ENCODE peak calls at places on chromosomes 3 and 15, in four cellular contexts. J is HFFc6, I is lower lobe of right lung, S is GM06990. L is an unnamed sample.
A peak's percentile ranks its signal among the peaks of the same experiment; 100 is the strongest.

GRCh38 chr3:1616715-1617114 is 482.0 kb upstream of the CNTN4 start:
- DNase-seq in J (no peak), I (no peak), S (no peak), L (no peak)

GRCh38 chr15:36558921-36559320 is 20.5 kb upstream of the CDIN1 start:
- DNase-seq in J (no peak), I (no peak), S (no peak), L (no peak)

GRCh38 chr15:39327005-39327725 is 253.7 kb upstream of the THBS1 start:
- DNase-seq in J (no peak), I (peak; percentile 48), S (no peak), L (no peak)

GRCh38 chr3:138921316-138922292 is 25.3 kb downstream of the FOXL2 start:
- DNase-seq in J (peak; percentile 85), I (no peak), S (no peak), L (no peak)

GRCh38 chr15:28273468-28273867 is 48.5 kb downstream of the HERC2 start:
- DNase-seq in J (no peak), I (no peak), S (no peak), L (peak; percentile 8)

GRCh38 chr15:62119224-62119925 is 45.7 kb downstream of the C2CD4B start:
- DNase-seq in J (peak; percentile 96), I (no peak), S (no peak), L (no peak)

GRCh38 chr15:58551084-58551763 is 119.4 kb downstream of the LIPC start:
- DNase-seq in J (no peak), I (no peak), S (no peak), L (no peak)

GRCh38 chr15:48062476-48062875 is 58.3 kb upstream of the SLC24A5 start:
- DNase-seq in J (peak; percentile 17), I (no peak), S (no peak), L (no peak)

GRCh38 chr3:65563844-65564243 is 474.9 kb downstream of the MAGI1 start:
- DNase-seq in J (no peak), I (no peak), S (no peak), L (no peak)

GRCh38 chr3:140359198-140359995 is 318.5 kb upstream of the TRIM42 start:
- DNase-seq in J (no peak), I (no peak), S (no peak), L (no peak)

GRCh38 chr3:52428151-52429005 is 16.5 kb downstream of the SEMA3G start:
- DNase-seq in J (peak; percentile 74), I (no peak), S (no peak), L (no peak)

GRCh38 chr15:57559875-57560274 is 31.8 kb upstream of the MYZAP start:
- DNase-seq in J (peak; percentile 9), I (peak; percentile 71), S (no peak), L (peak; percentile 60)

GRCh38 chr15:82091636-82092140 is 45.9 kb upstream of the MEX3B start:
- DNase-seq in J (no peak), I (no peak), S (no peak), L (no peak)

GRCh38 chr3:113234688-113235260 is 23.4 kb downstream of the BOC start:
- DNase-seq in J (no peak), I (no peak), S (no peak), L (no peak)

GRCh38 chr3:24590344-24590880 is 95.8 kb upstream of the THRB start:
- DNase-seq in J (no peak), I (no peak), S (no peak), L (no peak)

GRCh38 chr3:66354001-66354400 is 133.2 kb downstream of the SLC25A26 start:
- DNase-seq in J (no peak), I (no peak), S (no peak), L (no peak)

GRCh38 chr15:48520376-48521155 is 124.9 kb downstream of the FBN1 start:
- DNase-seq in J (no peak), I (no peak), S (no peak), L (no peak)

GRCh38 chr3:125324341-125324740 is 50.8 kb downstream of the ZNF148 start:
- DNase-seq in J (no peak), I (no peak), S (no peak), L (no peak)

GRCh38 chr15:94105760-94106159 is 125.6 kb upstream of the MCTP2 start:
- DNase-seq in J (no peak), I (no peak), S (no peak), L (no peak)

GRCh38 chr3:72461787-72462186 is 386.5 kb downstream of the SHQ1 start:
- DNase-seq in J (no peak), I (peak; percentile 63), S (no peak), L (no peak)

GRCh38 chr3:45987368-45988099 is 8.1 kb downstream of the FYCO1 start:
- DNase-seq in J (peak; percentile 43), I (no peak), S (no peak), L (no peak)

GRCh38 chr3:60393946-60394345 is 857.3 kb downstream of the FHIT start:
- DNase-seq in J (no peak), I (no peak), S (no peak), L (no peak)

GRCh38 chr3:155131104-155131503 is 51.0 kb downstream of the MME start:
- DNase-seq in J (peak; percentile 3), I (no peak), S (no peak), L (peak; percentile 5)

GRCh38 chr15:48581221-48581620 is 64.3 kb downstream of the FBN1 start:
- DNase-seq in J (no peak), I (no peak), S (no peak), L (no peak)

GRCh38 chr3:89314454-89314853 is 207.0 kb downstream of the EPHA3 start:
- DNase-seq in J (no peak), I (no peak), S (no peak), L (no peak)

GRCh38 chr15:31104048-31104447 is 2.5 kb upstream of the TRPM1 start:
- DNase-seq in J (no peak), I (no peak), S (no peak), L (no peak)

GRCh38 chr3:52433328-52434060 is 11.4 kb downstream of the SEMA3G start:
- DNase-seq in J (no peak), I (no peak), S (no peak), L (no peak)

GRCh38 chr15:35992791-35993190 is 446.8 kb upstream of the DPH6 start:
- DNase-seq in J (no peak), I (no peak), S (no peak), L (no peak)

GRCh38 chr15:91946914-91947313 is 93.4 kb downstream of the SLCO3A1 start:
- DNase-seq in J (no peak), I (no peak), S (no peak), L (no peak)
- TF ChIP-seq CTCF in J (peak; percentile 10), I (peak; percentile 33), S (no peak), L (no peak)

GRCh38 chr3:129005526-129006303 is 4.6 kb downstream of the EFCC1 start:
- DNase-seq in J (peak; percentile 7), I (peak; percentile 58), S (no peak), L (no peak)

GRCh38 chr3:129001817-129002572 is 891 bp downstream of the EFCC1 start:
- DNase-seq in J (no peak), I (no peak), S (no peak), L (no peak)

GRCh38 chr3:129002573-129003569 is 1.8 kb downstream of the EFCC1 start:
- DNase-seq in J (no peak), I (no peak), S (no peak), L (no peak)

GRCh38 chr3:129004639-129005295 is 3.7 kb downstream of the EFCC1 start:
- DNase-seq in J (no peak), I (no peak), S (no peak), L (no peak)

GRCh38 chr3:129003578-129004112 is 2.5 kb downstream of the EFCC1 start:
- DNase-seq in J (no peak), I (peak; percentile 80), S (no peak), L (no peak)
- TF ChIP-seq CTCF in J (no peak), I (no peak), S (no peak), L (peak; percentile 4)

GRCh38 chr15:90892498-90893174 is 8.3 kb downstream of the FES start:
- DNase-seq in J (no peak), I (no peak), S (no peak), L (no peak)

GRCh38 chr15:90891346-90891949 is 7.1 kb downstream of the FES start:
- DNase-seq in J (no peak), I (peak; percentile 24), S (no peak), L (no peak)

GRCh38 chr15:90892023-90892422 is 7.7 kb downstream of the FES start:
- DNase-seq in J (no peak), I (no peak), S (no peak), L (no peak)

GRCh38 chr15:90895571-90896117 is 7.5 kb upstream of the MAN2A2 start:
- DNase-seq in J (no peak), I (no peak), S (no peak), L (no peak)

GRCh38 chr15:90893175-90894090 is 9.1 kb downstream of the FES start:
- DNase-seq in J (no peak), I (no peak), S (no peak), L (no peak)
- TF ChIP-seq CTCF in J (peak; percentile 52), I (no peak), S (peak; percentile 20), L (no peak)

DNA sequence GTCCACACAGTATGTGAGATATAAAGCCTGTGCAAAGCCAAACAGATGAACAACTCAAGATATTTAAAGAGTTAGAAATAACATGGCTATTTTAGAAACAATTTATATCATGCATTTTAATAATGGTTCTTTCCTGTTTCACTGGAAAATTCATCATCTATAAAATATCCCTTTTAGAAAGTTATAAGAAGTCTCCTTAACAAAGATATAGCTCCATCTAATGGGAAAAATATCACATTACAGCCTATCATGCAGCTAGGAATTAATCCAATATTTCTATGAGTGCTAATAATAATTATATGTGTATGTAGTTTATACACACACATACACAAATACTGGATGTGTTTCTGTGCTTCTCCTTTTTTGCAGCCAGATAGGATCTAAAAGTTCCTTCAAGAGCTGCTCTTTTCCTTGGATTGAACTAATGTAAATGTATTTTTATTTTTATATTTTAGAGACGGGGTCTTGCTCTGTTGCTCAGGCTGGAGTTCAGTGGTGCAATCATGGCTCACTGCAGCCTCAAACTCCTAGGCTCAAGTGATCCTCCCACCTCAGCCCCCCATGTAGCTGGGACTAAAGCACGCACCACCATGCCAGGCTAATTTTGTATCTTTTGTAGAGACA is 21.6 kb downstream of the RPL22L1 start:
- DNase-seq in J (no peak), I (no peak), S (no peak), L (peak; percentile 15)
- TF ChIP-seq CTCF in J (peak; percentile 78), I (peak; percentile 31), S (no peak), L (no peak)

DNA sequence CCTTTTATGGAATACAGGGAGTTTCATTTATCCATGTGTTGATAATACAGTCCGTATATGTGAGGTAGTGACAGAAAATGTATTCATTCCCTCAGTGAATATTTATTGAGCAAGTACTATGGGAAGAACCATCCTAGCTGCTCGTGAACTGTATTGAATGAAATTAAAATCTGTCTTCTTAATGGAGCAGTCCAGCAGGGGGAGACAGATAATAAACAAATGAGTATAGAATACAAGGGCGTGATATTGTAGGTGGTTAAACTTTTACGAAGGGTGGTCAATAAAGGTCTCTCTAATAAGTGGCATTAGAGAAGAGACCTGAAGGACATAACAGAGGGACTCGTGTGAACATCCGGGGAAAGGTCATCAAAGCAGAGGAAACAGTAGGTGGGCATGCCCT is 62.7 kb upstream of the OSTN start:
- DNase-seq in J (peak; percentile 20), I (no peak), S (no peak), L (peak; percentile 51)
- TF ChIP-seq CTCF in J (peak; percentile 78), I (peak; percentile 31), S (peak; percentile 50), L (peak; percentile 23)

GRCh38 chr3:108599677-108600409 is 10.3 kb downstream of the DZIP3 start:
- DNase-seq in J (no peak), I (no peak), S (no peak), L (no peak)

GRCh38 chr3:108602935-108603294 is 13.4 kb downstream of the DZIP3 start:
- DNase-seq in J (no peak), I (no peak), S (no peak), L (no peak)

GRCh38 chr3:108595304-108595703 is 5.8 kb downstream of the DZIP3 start:
- DNase-seq in J (no peak), I (no peak), S (no peak), L (no peak)

GRCh38 chr3:108602249-108602934 is 12.9 kb downstream of the DZIP3 start:
- DNase-seq in J (no peak), I (no peak), S (no peak), L (no peak)

GRCh38 chr3:108598375-108598774 is 8.9 kb downstream of the DZIP3 start:
- DNase-seq in J (no peak), I (no peak), S (no peak), L (no peak)
- TF ChIP-seq CTCF in J (no peak), I (no peak), S (no peak), L (no peak)